ENCODE peak calls at places on chromosomes 3 and 15, in six cellular contexts. V is astrocyte of the spinal cord, A is neural crest cell, M is mucosa of descending colon, F is stomach, G is right lobe of liver. R is an unnamed sample.
A peak's percentile ranks its signal among the peaks of the same experiment; 100 is the strongest.

GRCh38 chr15:65618575-65619109 is 3.1 kb upstream of the SLC24A1 start:
- DNase-seq in V (no peak), A (no peak), M (no peak), F (no peak), G (no peak), R (no peak)

GRCh38 chr15:57485869-57486268 is 105.8 kb upstream of the MYZAP start:
- DNase-seq in V (peak; percentile 73), A (no peak), M (no peak), F (peak; percentile 61), G (no peak), R (peak; percentile 92)

GRCh38 chr3:137300703-137301102 is 342.9 kb downstream of the IL20RB start:
- DNase-seq in V (no peak), A (no peak), M (no peak), F (no peak), G (no peak), R (no peak)

GRCh38 chr3:101381809-101382208 is 61.4 kb upstream of the IMPG2 start:
- DNase-seq in V (peak; percentile 55), A (no peak), M (no peak), F (no peak), G (no peak), R (peak; percentile 51)

GRCh38 chr15:65730560-65731172 is 61.4 kb downstream of the DENND4A start:
- DNase-seq in V (peak; percentile 15), A (no peak), M (no peak), F (no peak), G (no peak), R (peak; percentile 66)

GRCh38 chr3:157073810-157074209 is 86.1 kb downstream of the CCNL1 start:
- DNase-seq in V (peak; percentile 71), A (no peak), M (no peak), F (no peak), G (no peak), R (no peak)

GRCh38 chr15:59976480-59976879 is 27.6 kb upstream of the FOXB1 start:
- DNase-seq in V (no peak), A (no peak), M (peak; percentile 29), F (no peak), G (no peak), R (no peak)

GRCh38 chr3:30006111-30006510 is 600.3 kb upstream of the TGFBR2 start:
- DNase-seq in V (no peak), A (no peak), M (no peak), F (no peak), G (no peak), R (no peak)

GRCh38 chr15:32676095-32676643 is 34.7 kb downstream of the SCG5 start:
- DNase-seq in V (no peak), A (no peak), M (no peak), F (no peak), G (no peak), R (no peak)

GRCh38 chr15:100337422-100338044 is 4.2 kb downstream of the ADAMTS17 start:
- DNase-seq in V (no peak), A (no peak), M (no peak), F (no peak), G (no peak), R (no peak)

GRCh38 chr3:170909129-170909903 is 879 bp upstream of the EIF5A2 start:
- DNase-seq in V (peak; percentile 63), A (no peak), M (peak; percentile 8), F (no peak), G (no peak), R (peak; percentile 90)

GRCh38 chr15:99050328-99050980 is 42.9 kb upstream of the PGPEP1L start:
- DNase-seq in V (no peak), A (no peak), M (no peak), F (no peak), G (no peak), R (no peak)

GRCh38 chr3:5499404-5499803 is 311.9 kb downstream of the EDEM1 start:
- DNase-seq in V (no peak), A (no peak), M (no peak), F (no peak), G (no peak), R (no peak)

GRCh38 chr3:15616053-15616452 is 14.5 kb downstream of the BTD start:
- DNase-seq in V (peak; percentile 26), A (no peak), M (no peak), F (no peak), G (no peak), R (peak; percentile 55)

GRCh38 chr15:77533530-77533929 is 99.2 kb downstream of the LINGO1 start:
- DNase-seq in V (no peak), A (no peak), M (no peak), F (no peak), G (peak; percentile 2), R (no peak)

GRCh38 chr3:77081240-77081661 is 41.4 kb downstream of the ROBO2 start:
- DNase-seq in V (peak; percentile 64), A (no peak), M (peak; percentile 33), F (no peak), G (no peak), R (peak; percentile 53)

GRCh38 chr3:98602078-98602678 is 8.8 kb upstream of the CPOX start:
- DNase-seq in V (peak; percentile 76), A (peak; percentile 8), M (peak; percentile 55), F (peak; percentile 41), G (no peak), R (peak; percentile 70)

GRCh38 chr3:128323206-128324081 is 143.2 kb downstream of the DNAJB8 start:
- DNase-seq in V (no peak), A (no peak), M (peak; percentile 18), F (peak; percentile 69), G (peak; percentile 87), R (no peak)

GRCh38 chr3:143433787-143434378 is 314.3 kb downstream of the CHST2 start:
- DNase-seq in V (no peak), A (no peak), M (peak; percentile 53), F (no peak), G (no peak), R (peak; percentile 36)

GRCh38 chr3:45683417-45684326 is 5.5 kb upstream of the SACM1L start:
- DNase-seq in V (peak; percentile 33), A (no peak), M (no peak), F (no peak), G (no peak), R (no peak)

GRCh38 chr3:50504681-50505080 is 1.2 kb upstream of the CACNA2D2 start:
- DNase-seq in V (no peak), A (no peak), M (no peak), F (no peak), G (no peak), R (no peak)

GRCh38 chr3:50503947-50504346 is 513 bp upstream of the CACNA2D2 start:
- DNase-seq in V (no peak), A (peak; percentile 14), M (no peak), F (no peak), G (no peak), R (no peak)

GRCh38 chr3:50502225-50502583 is 1.2 kb downstream of the CACNA2D2 start:
- DNase-seq in V (no peak), A (no peak), M (no peak), F (no peak), G (no peak), R (no peak)

GRCh38 chr3:50502584-50503423 is 630 bp downstream of the CACNA2D2 start:
- DNase-seq in V (no peak), A (peak; percentile 29), M (no peak), F (no peak), G (no peak), R (no peak)

DNA sequence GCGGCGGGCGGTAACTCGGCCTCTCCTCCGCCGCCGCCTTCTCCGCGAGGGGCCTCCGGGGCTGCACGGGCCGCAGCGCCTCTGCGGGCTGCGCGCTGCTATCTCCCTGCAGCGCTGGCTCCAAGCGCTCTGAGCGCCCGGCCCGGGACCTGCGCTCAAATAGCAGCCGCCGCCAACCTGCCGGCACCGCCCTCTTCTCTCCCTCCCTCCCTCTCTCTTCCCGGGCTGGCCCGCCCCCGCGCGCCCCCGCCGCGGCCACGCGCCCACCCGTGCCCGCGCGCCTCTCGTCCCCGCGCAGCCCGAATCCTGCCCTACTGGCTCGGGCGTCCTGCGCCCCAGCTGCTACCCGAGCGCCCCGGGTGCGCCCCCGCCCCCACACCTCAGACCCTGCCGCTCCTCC is at the start of gene CACNA2D2:
- DNase-seq in V (no peak), A (peak; percentile 55), M (peak; percentile 64), F (peak; percentile 82), G (peak; percentile 61), R (no peak)
- TF ChIP-seq CTCF in V (no peak), A (no peak), M (no peak), F (no peak), G (no peak), R (no peak)

GRCh38 chr3:186651678-186652215 is 11.5 kb downstream of the FETUB start:
- DNase-seq in V (no peak), A (no peak), M (no peak), F (no peak), G (no peak), R (peak; percentile 52)

GRCh38 chr3:186648851-186649250 is 8.7 kb downstream of the FETUB start:
- DNase-seq in V (no peak), A (no peak), M (no peak), F (no peak), G (no peak), R (no peak)

GRCh38 chr3:186653079-186653710 is 12.6 kb upstream of the HRG start:
- DNase-seq in V (no peak), A (no peak), M (no peak), F (no peak), G (no peak), R (no peak)

DNA sequence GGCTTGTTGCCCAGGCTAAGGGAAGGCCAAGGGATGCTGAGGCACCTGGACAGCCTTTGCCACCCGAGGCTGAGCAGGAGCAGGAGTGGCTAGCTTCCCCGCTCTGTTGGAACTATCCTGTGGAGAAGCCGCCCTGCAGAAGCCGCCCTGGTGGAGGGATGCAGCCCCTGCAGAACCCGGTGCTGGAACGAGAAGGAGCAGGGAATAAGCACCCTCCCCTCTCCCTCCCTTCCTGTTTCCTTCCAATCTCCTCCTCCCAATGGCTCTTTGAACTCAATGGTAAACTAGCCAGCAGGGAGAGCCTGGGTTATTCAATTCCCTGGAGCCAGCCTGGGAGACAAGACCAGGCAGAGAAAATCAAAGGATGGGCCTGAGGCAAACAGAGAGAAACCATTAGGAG is 11.8 kb upstream of the HRG start:
- DNase-seq in V (no peak), A (peak; percentile 26), M (no peak), F (no peak), G (no peak), R (no peak)
- TF ChIP-seq CTCF in V (peak; percentile 20), A (peak; percentile 37), M (no peak), F (no peak), G (no peak), R (no peak)

DNA sequence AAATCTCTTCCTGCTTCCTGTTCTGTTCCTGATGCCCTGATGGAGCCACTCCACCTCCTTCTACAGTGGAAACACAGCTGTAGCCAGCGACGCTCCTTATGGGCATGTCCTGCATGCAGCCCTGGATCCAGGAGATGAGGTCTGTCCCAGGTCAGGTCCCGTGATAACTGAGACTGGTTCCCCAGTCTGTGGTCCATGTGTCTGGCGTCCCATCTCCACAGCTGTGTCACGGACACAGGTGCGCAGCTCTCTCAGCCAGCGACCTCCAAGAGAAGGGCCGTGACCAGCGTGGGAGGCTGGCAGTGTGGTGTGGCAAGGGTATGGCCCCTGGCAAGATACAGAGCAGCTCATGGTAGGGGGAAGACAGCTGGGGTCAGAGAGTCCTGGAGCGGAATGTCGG is 82.7 kb downstream of the PCSK6 start:
- DNase-seq in V (no peak), A (no peak), M (no peak), F (peak; percentile 7), G (no peak), R (no peak)
- TF ChIP-seq CTCF in V (no peak), A (no peak), M (no peak), F (no peak), G (no peak), R (no peak)

DNA sequence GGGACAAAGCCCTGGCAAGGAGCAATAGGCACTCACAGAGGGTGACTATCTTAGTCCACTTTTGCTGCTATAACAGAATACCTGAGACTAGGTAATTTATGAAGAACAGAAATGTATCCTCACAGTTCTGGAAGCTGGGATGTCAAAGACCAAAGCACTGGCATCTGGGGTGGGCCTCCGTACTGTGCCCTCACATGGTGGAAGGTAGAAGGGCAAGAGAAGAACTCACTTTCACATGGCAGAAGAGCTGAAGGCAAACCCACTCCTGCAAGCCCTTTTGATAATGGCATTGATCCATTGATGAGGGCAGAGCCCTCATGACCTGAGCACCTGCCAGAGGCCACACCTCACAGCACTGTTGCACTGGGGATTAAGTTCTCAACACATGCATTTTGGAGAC is 173.4 kb upstream of the C2CD4B start:
- DNase-seq in V (no peak), A (no peak), M (no peak), F (no peak), G (no peak), R (no peak)
- TF ChIP-seq CTCF in V (no peak), A (no peak), M (no peak), F (no peak), G (no peak), R (no peak)

R was measured in MCF 10A.